ENCODE peak calls at places on chromosomes 13 and 19, in four cellular contexts. G is lower leg skin, D is GDM1, Q is ACHN. F is an unnamed sample.

GRCh38 chr19:45323671-45324081 is 1.0 kb upstream of the CKM start:
- DNase-seq in D (no peak), G (no peak), Q (no peak), F (no peak)

GRCh38 chr19:39409886-39410619 is 2.4 kb upstream of the PLEKHG2 start:
- DNase-seq in Q (peak), G (peak), D (peak), F (no peak)

GRCh38 chr19:39679056-39679790 is 23.5 kb downstream of the LGALS16 start:
- DNase-seq in D (no peak), G (no peak), Q (no peak), F (no peak)

GRCh38 chr13:109243311-109243951 is 543.0 kb downstream of the IRS2 start:
- DNase-seq in D (no peak), Q (peak), G (no peak), F (peak)

GRCh38 chr19:5929179-5929578 is 15.1 kb downstream of the CAPS start:
- DNase-seq in D (no peak), G (no peak), Q (no peak), F (no peak)

GRCh38 chr19:40519352-40520322 is 52.8 kb downstream of the SPTBN4 start:
- DNase-seq in G (no peak), D (no peak), Q (no peak), F (no peak)

GRCh38 chr19:45492627-45493470 is 4.0 kb downstream of the RTN2 start:
- DNase-seq in G (no peak), D (peak), Q (no peak), F (no peak)

GRCh38 chr13:45409993-45410392 is 8.2 kb downstream of the SLC25A30 start:
- DNase-seq in Q (no peak), G (no peak), D (no peak), F (no peak)

GRCh38 chr13:23461544-23461943 is 28.0 kb upstream of the SACS start:
- DNase-seq in D (no peak), G (no peak), Q (no peak), F (no peak)

GRCh38 chr19:52140077-52140710 is 456 bp upstream of the ZNF616 start:
- DNase-seq in D (no peak), G (no peak), Q (no peak), F (no peak)

GRCh38 chr13:85586422-85586831 is 212.8 kb downstream of the SLITRK6 start:
- DNase-seq in Q (no peak), D (no peak), G (no peak), F (peak)

GRCh38 chr13:39415403-39415802 is 187.6 kb downstream of the LHFPL6 start:
- DNase-seq in D (peak), Q (peak), G (no peak), F (no peak)

GRCh38 chr13:44763604-44764311 is 187.6 kb upstream of the TSC22D1 start:
- DNase-seq in Q (no peak), D (no peak), G (no peak), F (no peak)

GRCh38 chr13:30978981-30979956 is 46.8 kb downstream of the TEX26 start:
- DNase-seq in D (no peak), G (no peak), Q (no peak), F (no peak)

GRCh38 chr13:60645552-60646138 is 248.6 kb downstream of the TDRD3 start:
- DNase-seq in Q (peak), D (no peak), G (no peak), F (no peak)

GRCh38 chr13:100666124-100666523 is 8.5 kb downstream of the TMTC4 start:
- DNase-seq in Q (no peak), G (no peak), D (no peak), F (no peak)

GRCh38 chr13:110281736-110282135 is 25.2 kb downstream of the COL4A1 start:
- DNase-seq in Q (no peak), G (peak), D (no peak), F (no peak)

GRCh38 chr19:10672529-10673150 is 18.5 kb downstream of the ILF3 start:
- DNase-seq in Q (no peak), D (no peak), G (no peak), F (no peak)

GRCh38 chr19:46202426-46202825 is 27.1 kb upstream of the IGFL1 start:
- DNase-seq in G (no peak), D (no peak), Q (no peak), F (no peak)

GRCh38 chr13:33865945-33866344 is 48.0 kb downstream of the RFC3 start:
- DNase-seq in D (no peak), G (no peak), Q (no peak), F (no peak)

GRCh38 chr19:39471756-39472536 is 8.7 kb upstream of the TIMM50 start:
- DNase-seq in G (no peak), D (no peak), Q (no peak), F (no peak)

GRCh38 chr13:32019612-32020233 is 11.9 kb upstream of the FRY start:
- DNase-seq in D (peak), Q (peak), G (no peak), F (no peak)

GRCh38 chr19:10395853-10396355 is 7.4 kb downstream of the CDC37 start:
- DNase-seq in G (no peak), D (no peak), Q (no peak), F (no peak)

GRCh38 chr19:21848706-21849105 is 12.7 kb upstream of the ZNF43 start:
- DNase-seq in Q (peak), G (no peak), D (no peak), F (no peak)

GRCh38 chr13:112444001-112444311 is 67.8 kb downstream of the SPACA7 start:
- DNase-seq in G (peak), D (peak), Q (peak), F (peak)

GRCh38 chr13:107422421-107422820 is 792.9 kb downstream of the LIG4 start:
- DNase-seq in D (no peak), Q (no peak), G (no peak), F (no peak)

GRCh38 chr13:57630661-57631606 is 610 bp upstream of the PCDH17 start:
- DNase-seq in G (no peak), Q (peak), D (no peak), F (no peak)

GRCh38 chr19:46115396-46116109 is 8.9 kb downstream of the IGFL3 start:
- DNase-seq in D (no peak), G (no peak), Q (peak), F (peak)

GRCh38 chr19:30217461-30217860 is 154.7 kb upstream of the ZNF536 start:
- DNase-seq in Q (no peak), G (peak), D (no peak), F (no peak)